ENCODE peak calls at places on chromosomes 1 and 21, in four cellular contexts. One of them, this sample, is unnamed.

GRCh38 chr1:162059721-162060120 is 9.8 kb upstream of the NOS1AP start:
- DNase-seq in upper lobe of right lung: no peak
- DNase-seq in body of pancreas: no peak
- DNase-seq in psoas muscle: no peak
- DNase-seq in this sample: no peak

GRCh38 chr1:100721502-100722205 is 2.1 kb downstream of the VCAM1 start:
- DNase-seq in upper lobe of right lung: no peak
- DNase-seq in body of pancreas: peak; percentile 12
- DNase-seq in psoas muscle: peak; percentile 16
- DNase-seq in this sample: peak; percentile 56

GRCh38 chr1:12709696-12710095 is 6.2 kb upstream of the AADACL3 start:
- DNase-seq in upper lobe of right lung: no peak
- DNase-seq in body of pancreas: no peak
- DNase-seq in psoas muscle: no peak
- DNase-seq in this sample: no peak

GRCh38 chr1:88661188-88661587 is 22.9 kb upstream of the PKN2 start:
- DNase-seq in upper lobe of right lung: no peak
- DNase-seq in body of pancreas: peak; percentile 21
- DNase-seq in psoas muscle: no peak
- DNase-seq in this sample: no peak

GRCh38 chr1:214719207-214719606 is 116.2 kb downstream of the CENPF start:
- DNase-seq in upper lobe of right lung: no peak
- DNase-seq in body of pancreas: no peak
- DNase-seq in psoas muscle: no peak
- DNase-seq in this sample: no peak

GRCh38 chr1:147924813-147925212 is 3.4 kb upstream of the GPR89B start:
- DNase-seq in upper lobe of right lung: no peak
- DNase-seq in body of pancreas: no peak
- DNase-seq in psoas muscle: no peak
- DNase-seq in this sample: no peak

GRCh38 chr1:183490932-183491331 is 18.6 kb downstream of the SMG7 start:
- DNase-seq in upper lobe of right lung: no peak
- DNase-seq in body of pancreas: no peak
- DNase-seq in psoas muscle: no peak
- DNase-seq in this sample: no peak

GRCh38 chr1:200129480-200129879 is 102.0 kb downstream of the NR5A2 start:
- DNase-seq in upper lobe of right lung: no peak
- DNase-seq in body of pancreas: no peak
- DNase-seq in psoas muscle: no peak
- DNase-seq in this sample: no peak

GRCh38 chr1:168613689-168614655 is 37.6 kb downstream of the XCL1 start:
- DNase-seq in upper lobe of right lung: no peak
- DNase-seq in body of pancreas: no peak
- DNase-seq in psoas muscle: peak; percentile 68
- DNase-seq in this sample: no peak

GRCh38 chr1:21164266-21164665 is 12.4 kb downstream of the EIF4G3 start:
- DNase-seq in upper lobe of right lung: no peak
- DNase-seq in body of pancreas: no peak
- DNase-seq in psoas muscle: no peak
- DNase-seq in this sample: no peak

GRCh38 chr1:85484716-85485115 is 19.8 kb upstream of the DDAH1 start:
- DNase-seq in upper lobe of right lung: no peak
- DNase-seq in body of pancreas: no peak
- DNase-seq in psoas muscle: no peak
- DNase-seq in this sample: no peak

GRCh38 chr1:212699839-212700596 is at the start of gene BATF3:
- DNase-seq in upper lobe of right lung: peak; percentile 85
- DNase-seq in body of pancreas: peak; percentile 32
- DNase-seq in psoas muscle: peak; percentile 70
- DNase-seq in this sample: no peak

GRCh38 chr1:150410582-150411101 is 46.7 kb downstream of the RPRD2 start:
- DNase-seq in upper lobe of right lung: no peak
- DNase-seq in body of pancreas: no peak
- DNase-seq in psoas muscle: no peak
- DNase-seq in this sample: peak; percentile 80

GRCh38 chr1:36866168-36866814 is 168.0 kb downstream of the GRIK3 start:
- DNase-seq in upper lobe of right lung: no peak
- DNase-seq in body of pancreas: no peak
- DNase-seq in psoas muscle: no peak
- DNase-seq in this sample: no peak

GRCh38 chr21:21631961-21632360 is 633.8 kb downstream of the NCAM2 start:
- DNase-seq in upper lobe of right lung: no peak
- DNase-seq in body of pancreas: no peak
- DNase-seq in psoas muscle: no peak
- DNase-seq in this sample: no peak

GRCh38 chr1:92484171-92484471 is 2.6 kb downstream of the GFI1 start:
- DNase-seq in upper lobe of right lung: no peak
- DNase-seq in body of pancreas: no peak
- DNase-seq in psoas muscle: no peak
- DNase-seq in this sample: no peak

GRCh38 chr21:26847951-26848350 is 2.7 kb upstream of the ADAMTS1 start:
- DNase-seq in upper lobe of right lung: no peak
- DNase-seq in body of pancreas: no peak
- DNase-seq in psoas muscle: no peak
- DNase-seq in this sample: no peak

GRCh38 chr21:26845066-26845749 is at the start of gene ADAMTS1:
- DNase-seq in upper lobe of right lung: peak; percentile 88
- DNase-seq in body of pancreas: peak; percentile 85
- DNase-seq in psoas muscle: peak; percentile 91
- DNase-seq in this sample: peak; percentile 59

GRCh38 chr21:26845750-26846035 is 484 bp upstream of the ADAMTS1 start:
- DNase-seq in upper lobe of right lung: no peak
- DNase-seq in body of pancreas: no peak
- DNase-seq in psoas muscle: no peak
- DNase-seq in this sample: no peak

GRCh38 chr21:26844258-26845065 is 747 bp downstream of the ADAMTS1 start:
- DNase-seq in upper lobe of right lung: peak; percentile 74
- DNase-seq in body of pancreas: peak; percentile 49
- DNase-seq in psoas muscle: peak; percentile 69
- DNase-seq in this sample: peak; percentile 44

GRCh38 chr21:26846036-26846931 is 1.1 kb upstream of the ADAMTS1 start:
- DNase-seq in upper lobe of right lung: peak; percentile 86
- DNase-seq in body of pancreas: peak; percentile 71
- DNase-seq in psoas muscle: peak; percentile 88
- DNase-seq in this sample: peak; percentile 49
- TF ChIP-seq CTCF in upper lobe of right lung: peak; percentile 23
- TF ChIP-seq CTCF in body of pancreas: peak; percentile 43
- TF ChIP-seq CTCF in psoas muscle: peak; percentile 21
- TF ChIP-seq CTCF in this sample: no peak

DNA sequence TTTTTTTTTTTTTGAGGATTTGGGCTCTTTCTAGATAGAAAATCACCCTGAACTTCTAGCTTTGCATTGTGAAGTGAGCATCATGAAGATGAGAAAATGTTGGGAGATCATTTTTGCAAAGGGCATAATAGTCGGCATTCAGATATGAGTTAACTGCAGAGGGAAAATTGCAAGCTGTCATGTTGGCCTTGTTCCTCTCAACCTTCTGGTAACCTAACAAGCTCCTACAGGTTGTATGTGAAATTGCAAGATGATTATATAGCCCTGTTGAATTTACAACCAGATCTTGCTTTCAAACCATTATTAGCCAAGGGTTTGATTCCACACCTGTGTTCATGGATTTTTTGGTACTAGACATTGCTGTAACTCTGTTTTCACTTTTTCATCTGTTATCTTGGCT is 2.2 kb downstream of the ELOA start:
- DNase-seq in upper lobe of right lung: no peak
- DNase-seq in body of pancreas: peak; percentile 81
- DNase-seq in psoas muscle: no peak
- DNase-seq in this sample: peak; percentile 52
- TF ChIP-seq CTCF in upper lobe of right lung: peak; percentile 35
- TF ChIP-seq CTCF in body of pancreas: peak; percentile 67
- TF ChIP-seq CTCF in psoas muscle: peak; percentile 37
- TF ChIP-seq CTCF in this sample: peak; percentile 28

GRCh38 chr1:91402023-91402422 is 2.6 kb downstream of the HFM1 start:
- DNase-seq in upper lobe of right lung: no peak
- DNase-seq in body of pancreas: no peak
- DNase-seq in psoas muscle: no peak
- DNase-seq in this sample: peak; percentile 39
- TF ChIP-seq CTCF in upper lobe of right lung: peak; percentile 53
- TF ChIP-seq CTCF in body of pancreas: peak; percentile 36
- TF ChIP-seq CTCF in psoas muscle: peak; percentile 60
- TF ChIP-seq CTCF in this sample: peak; percentile 22

GRCh38 chr1:2801535-2802291 is at the start of gene TTC34:
- DNase-seq in upper lobe of right lung: peak; percentile 72
- DNase-seq in body of pancreas: peak; percentile 19
- DNase-seq in psoas muscle: peak; percentile 13
- DNase-seq in this sample: no peak
- TF ChIP-seq CTCF in upper lobe of right lung: peak; percentile 29
- TF ChIP-seq CTCF in body of pancreas: no peak
- TF ChIP-seq CTCF in psoas muscle: no peak
- TF ChIP-seq CTCF in this sample: no peak

GRCh38 chr1:203031467-203031866 is 5.2 kb downstream of the PPFIA4 start:
- DNase-seq in upper lobe of right lung: no peak
- DNase-seq in body of pancreas: no peak
- DNase-seq in psoas muscle: no peak
- DNase-seq in this sample: no peak
- TF ChIP-seq CTCF in upper lobe of right lung: no peak
- TF ChIP-seq CTCF in body of pancreas: no peak
- TF ChIP-seq CTCF in psoas muscle: peak; percentile 19
- TF ChIP-seq CTCF in this sample: peak; percentile 20

GRCh38 chr21:39153373-39153772 is 29.9 kb downstream of the PSMG1 start:
- DNase-seq in upper lobe of right lung: no peak
- DNase-seq in body of pancreas: no peak
- DNase-seq in psoas muscle: no peak
- DNase-seq in this sample: peak; percentile 41
- TF ChIP-seq CTCF in upper lobe of right lung: peak; percentile 32
- TF ChIP-seq CTCF in body of pancreas: no peak
- TF ChIP-seq CTCF in psoas muscle: peak; percentile 42
- TF ChIP-seq CTCF in this sample: peak; percentile 25

GRCh38 chr1:112743174-112744018 is 28.3 kb upstream of the PPM1J start:
- DNase-seq in upper lobe of right lung: no peak
- DNase-seq in body of pancreas: no peak
- DNase-seq in psoas muscle: no peak
- DNase-seq in this sample: no peak

GRCh38 chr1:112735752-112736151 is 20.6 kb upstream of the PPM1J start:
- DNase-seq in upper lobe of right lung: no peak
- DNase-seq in body of pancreas: no peak
- DNase-seq in psoas muscle: no peak
- DNase-seq in this sample: peak; percentile 64

GRCh38 chr1:112737573-112737972 is 22.4 kb upstream of the PPM1J start:
- DNase-seq in upper lobe of right lung: no peak
- DNase-seq in body of pancreas: no peak
- DNase-seq in psoas muscle: no peak
- DNase-seq in this sample: no peak
- TF ChIP-seq CTCF in upper lobe of right lung: no peak
- TF ChIP-seq CTCF in body of pancreas: no peak
- TF ChIP-seq CTCF in psoas muscle: no peak
- TF ChIP-seq CTCF in this sample: no peak

This sample was measured in MCF 10A.